ENCODE peak calls at places on chromosome 2, in seven cellular contexts. X is body of pancreas, D is psoas muscle, I is spleen, Q is left ventricle myocardium inferior, K is fibroblast of pulmonary artery, H is endodermal cell. E is an unnamed sample.

GRCh38 chr2:188628989-188629889 is 337.6 kb downstream of the GULP1 start:
- DNase-seq in K (peak; percentile 58), H (no peak), D (no peak), I (no peak), Q (no peak), X (no peak), E (peak; percentile 60)

GRCh38 chr2:71220743-71221142 is 6.2 kb downstream of the PAIP2B start:
- DNase-seq in Q (no peak), D (no peak), I (no peak), H (no peak), K (no peak), X (peak; percentile 21), E (no peak)

GRCh38 chr2:56892381-56892780 is 708.6 kb downstream of the CCDC85A start:
- DNase-seq in K (no peak), I (no peak), X (no peak), D (no peak), H (no peak), Q (no peak), E (no peak)

GRCh38 chr2:188976545-188977268 is 2.5 kb downstream of the COL3A1 start:
- DNase-seq in X (no peak), Q (no peak), D (no peak), I (no peak), H (no peak), K (peak; percentile 81), E (peak; percentile 87)

GRCh38 chr2:27322301-27322765 is 564 bp downstream of the MPV17 start:
- DNase-seq in X (peak; percentile 35), H (no peak), Q (no peak), D (peak; percentile 49), I (peak; percentile 83), K (no peak), E (peak; percentile 21)

GRCh38 chr2:212905640-212906201 is 245.7 kb downstream of the IKZF2 start:
- DNase-seq in H (no peak), K (peak; percentile 82), X (peak; percentile 3), D (no peak), Q (no peak), I (no peak), E (peak; percentile 73)

GRCh38 chr2:226887940-226888339 is 52.1 kb downstream of the RHBDD1 start:
- DNase-seq in I (no peak), K (no peak), D (no peak), X (no peak), Q (no peak), H (no peak), E (peak; percentile 59)

GRCh38 chr2:220756653-220757052 is 815.5 kb downstream of the EPHA4 start:
- DNase-seq in Q (no peak), D (no peak), I (no peak), H (no peak), X (no peak), K (no peak), E (no peak)

GRCh38 chr2:172965433-172965832 is 110.2 kb upstream of the MAP3K20 start:
- DNase-seq in Q (no peak), X (no peak), K (no peak), D (no peak), I (no peak), H (no peak), E (no peak)

GRCh38 chr2:191933307-191934105 is 86.6 kb upstream of the CAVIN2 start:
- DNase-seq in I (no peak), K (peak; percentile 11), X (peak; percentile 23), H (no peak), Q (no peak), D (no peak), E (peak; percentile 62)

GRCh38 chr2:29799628-29800027 is 121.8 kb downstream of the ALK start:
- DNase-seq in H (no peak), X (no peak), I (no peak), D (no peak), K (no peak), Q (no peak), E (no peak)

GRCh38 chr2:102632380-102633175 is 13.2 kb downstream of the SLC9A2 start:
- DNase-seq in K (no peak), X (no peak), I (no peak), D (no peak), H (no peak), Q (no peak), E (no peak)

GRCh38 chr2:65554765-65555561 is 122.6 kb upstream of the SPRED2 start:
- DNase-seq in H (no peak), Q (no peak), D (no peak), X (no peak), K (no peak), I (no peak), E (no peak)

GRCh38 chr2:147845608-147846002 is 776 bp downstream of the ACVR2A start:
- DNase-seq in H (no peak), Q (no peak), X (no peak), K (peak; percentile 18), I (no peak), D (no peak), E (no peak)

GRCh38 chr2:198757069-198757468 is 700.7 kb downstream of the SATB2 start:
- DNase-seq in D (no peak), K (no peak), Q (no peak), I (no peak), X (no peak), H (no peak), E (no peak)

GRCh38 chr2:223101340-223102039 is 49.5 kb downstream of the KCNE4 start:
- DNase-seq in H (peak; percentile 90), D (no peak), Q (no peak), X (peak; percentile 73), K (peak; percentile 66), I (no peak), E (peak; percentile 71)

GRCh38 chr2:223262946-223263345 is 211.0 kb downstream of the KCNE4 start:
- DNase-seq in K (no peak), I (no peak), X (no peak), Q (no peak), H (peak; percentile 60), D (no peak), E (peak; percentile 35)

GRCh38 chr2:25980951-25981350 is 1.3 kb downstream of the KIF3C start:
- DNase-seq in X (no peak), D (no peak), I (no peak), H (no peak), Q (no peak), K (no peak), E (no peak)

GRCh38 chr2:25982968-25983280 is 627 bp upstream of the KIF3C start:
- DNase-seq in K (no peak), Q (no peak), I (no peak), X (no peak), D (no peak), H (no peak), E (no peak)

GRCh38 chr2:25982273-25982967 is at the start of gene KIF3C:
- DNase-seq in Q (peak; percentile 65), H (peak; percentile 96), D (peak; percentile 65), K (peak; percentile 65), I (peak; percentile 93), X (peak; percentile 70), E (peak; percentile 61)

GRCh38 chr2:25981596-25982272 is 563 bp downstream of the KIF3C start:
- DNase-seq in X (no peak), D (peak; percentile 21), Q (no peak), I (peak; percentile 87), H (no peak), K (no peak), E (peak; percentile 26)

DNA sequence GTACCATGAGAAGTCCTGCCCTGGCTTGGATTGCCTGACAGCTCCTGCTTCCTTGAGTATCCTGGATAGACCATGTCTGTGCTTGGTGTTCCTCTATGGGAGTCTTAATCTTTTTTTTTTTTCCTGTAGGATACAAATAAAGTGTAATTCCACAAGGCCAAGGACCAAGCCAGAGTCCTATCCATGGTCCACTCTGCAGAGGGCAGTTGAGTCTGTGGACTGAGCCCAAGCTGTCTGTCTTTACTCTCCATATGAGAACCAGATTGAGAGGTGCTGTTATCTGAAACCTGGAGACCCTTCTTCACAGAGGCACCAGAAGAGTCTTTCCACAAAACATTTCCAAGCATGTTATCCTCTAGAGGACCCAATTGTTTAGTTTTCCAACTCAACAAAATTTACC is 1.4 kb upstream of the KIF3C start:
- DNase-seq in D (no peak), I (peak; percentile 6), Q (no peak), K (no peak), H (no peak), X (no peak), E (peak; percentile 61)
- TF ChIP-seq CTCF in D (no peak), I (no peak), Q (no peak), K (no peak), H (no peak), X (no peak), E (peak; percentile 55)

GRCh38 chr2:72915076-72915906 is 2.0 kb upstream of the EMX1 start:
- DNase-seq in H (peak; percentile 72), K (no peak), X (no peak), D (no peak), I (no peak), Q (no peak), E (no peak)
- H3K4me3 ChIP-seq in H (peak overlapping the region; percentile 80), K (no peak overlapping the region), X (no peak overlapping the region), D (peak overlapping the region; percentile 66), I (no peak overlapping the region), Q (peak overlapping the region; percentile 61), E (no peak overlapping the region)

DNA sequence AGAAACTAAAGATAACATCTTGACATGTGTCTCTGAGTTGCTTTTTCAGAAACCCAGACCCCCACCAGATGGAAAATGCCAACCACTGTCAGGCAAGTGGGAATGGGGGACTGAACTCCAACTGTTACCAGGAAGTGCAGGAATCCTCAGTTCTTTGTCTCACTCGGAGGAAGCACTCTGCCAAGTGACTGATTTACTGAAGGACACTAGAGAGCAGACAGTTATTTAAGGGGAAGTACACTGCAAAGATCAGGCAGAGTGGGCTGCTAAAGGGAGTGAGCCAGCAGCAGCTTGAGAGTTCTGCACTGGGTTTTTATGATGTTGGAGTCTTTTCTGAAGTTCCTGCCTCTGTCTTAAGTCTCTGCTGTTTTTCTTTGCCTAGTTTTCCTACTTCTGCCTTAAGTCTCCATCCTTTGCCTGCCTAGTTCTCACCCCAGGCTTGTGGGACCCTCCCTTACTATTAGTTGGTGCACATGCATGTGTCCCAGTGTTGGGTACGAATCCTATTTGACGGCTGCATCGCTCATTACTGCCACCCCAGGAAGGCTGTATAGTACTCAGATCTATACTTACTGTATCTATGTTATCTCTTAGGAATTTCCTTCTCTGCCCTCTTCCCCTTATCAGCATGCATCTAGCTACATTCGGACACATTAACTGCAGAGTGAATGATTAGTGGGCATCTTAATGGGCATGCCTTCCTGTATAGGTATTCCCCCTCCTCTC is 97.1 kb downstream of the TEX51 start:
- DNase-seq in K (no peak), X (no peak), Q (no peak), H (no peak), I (no peak), D (no peak), E (no peak)
- TF ChIP-seq CTCF in K (no peak), X (no peak), Q (no peak), H (no peak), I (no peak), D (no peak), E (peak; percentile 14)

GRCh38 chr2:62800618-62801017 is 95.1 kb downstream of the EHBP1 start:
- DNase-seq in K (no peak), Q (no peak), D (no peak), H (no peak), X (no peak), I (no peak), E (no peak)

GRCh38 chr2:62806231-62806630 is 100.7 kb downstream of the EHBP1 start:
- DNase-seq in K (peak; percentile 29), Q (no peak), D (no peak), I (no peak), X (no peak), H (no peak), E (peak; percentile 59)

GRCh38 chr2:62803961-62804360 is 98.4 kb downstream of the EHBP1 start:
- DNase-seq in H (no peak), K (peak; percentile 57), X (no peak), Q (no peak), I (no peak), D (no peak), E (no peak)

GRCh38 chr2:62801110-62801509 is 95.6 kb downstream of the EHBP1 start:
- DNase-seq in K (no peak), X (no peak), Q (no peak), H (no peak), D (no peak), I (no peak), E (no peak)

GRCh38 chr2:62801814-62802524 is 96.5 kb downstream of the EHBP1 start:
- DNase-seq in K (peak; percentile 14), X (peak; percentile 13), H (no peak), I (no peak), D (no peak), Q (no peak), E (peak; percentile 26)
- H3K4me3 ChIP-seq in K (no peak overlapping the region), X (no peak overlapping the region), H (no peak overlapping the region), I (no peak overlapping the region), D (no peak overlapping the region), Q (no peak overlapping the region), E (no peak overlapping the region)

E was measured in choroid plexus epithelial cell.